ENCODE peak calls at places on chromosomes 7 and 10, in seven cellular contexts. Z is choroid plexus epithelial cell; H is HFF-Myc; K is CD8-positive, alpha-beta T cell; I is PC-9; G is epithelial cell of esophagus; M is tibial artery. B is an unnamed sample.

GRCh38 chr10:45456822-45457221 is 82.8 kb downstream of the ALOX5 start:
- DNase-seq in K (no peak), I (no peak), M (no peak), Z (no peak), H (no peak), G (no peak), B (no peak)

GRCh38 chr7:30559566-30559965 is 35.1 kb upstream of the GARS1 start:
- DNase-seq in K (no peak), Z (no peak), H (no peak), M (no peak), G (peak), I (no peak), B (no peak)

GRCh38 chr10:17217661-17218306 is 10.3 kb upstream of the VIM start:
- DNase-seq in K (no peak), M (no peak), G (peak), H (no peak), I (no peak), Z (no peak), B (no peak)

GRCh38 chr10:99765672-99766071 is 16.8 kb upstream of the ABCC2 start:
- DNase-seq in M (no peak), K (no peak), G (no peak), Z (no peak), I (no peak), H (no peak), B (no peak)

GRCh38 chr7:27192546-27193334 is 7.2 kb downstream of the HOXA13 start:
- DNase-seq in K (no peak), Z (no peak), H (no peak), G (no peak), I (no peak), M (peak), B (no peak)

GRCh38 chr10:114346176-114347031 is 57.9 kb downstream of the AFAP1L2 start:
- DNase-seq in M (no peak), K (no peak), I (no peak), H (no peak), G (no peak), Z (no peak), B (no peak)

GRCh38 chr7:101134399-101134980 is 7.6 kb downstream of the SERPINE1 start:
- DNase-seq in Z (peak), M (no peak), G (no peak), I (no peak), K (no peak), H (no peak), B (no peak)

GRCh38 chr10:67477868-67478267 is 218.1 kb downstream of the CTNNA3 start:
- DNase-seq in M (no peak), K (no peak), Z (no peak), H (no peak), G (no peak), I (no peak), B (no peak)

GRCh38 chr10:71717756-71718065 is 1.9 kb downstream of the C10orf105 start:
- DNase-seq in M (no peak), Z (no peak), K (no peak), H (no peak), G (no peak), I (no peak), B (no peak)

GRCh38 chr10:80132299-80133139 is at the start of gene PLAC9:
- DNase-seq in K (no peak), G (no peak), H (no peak), M (no peak), I (no peak), Z (no peak), B (no peak)

GRCh38 chr10:124287071-124287685 is 131.5 kb downstream of the OAT start:
- DNase-seq in M (no peak), H (no peak), G (no peak), I (no peak), K (no peak), Z (no peak), B (no peak)

GRCh38 chr10:124286621-124287020 is 132.1 kb downstream of the OAT start:
- DNase-seq in I (no peak), K (no peak), H (no peak), M (no peak), G (no peak), Z (no peak), B (no peak)

GRCh38 chr10:124287791-124288190 is 130.9 kb downstream of the OAT start:
- DNase-seq in I (no peak), G (no peak), M (no peak), H (no peak), Z (no peak), K (no peak), B (no peak)

GRCh38 chr10:124283215-124284046 is 135.3 kb downstream of the OAT start:
- DNase-seq in H (no peak), I (no peak), Z (no peak), G (no peak), M (peak), K (no peak), B (no peak)

DNA sequence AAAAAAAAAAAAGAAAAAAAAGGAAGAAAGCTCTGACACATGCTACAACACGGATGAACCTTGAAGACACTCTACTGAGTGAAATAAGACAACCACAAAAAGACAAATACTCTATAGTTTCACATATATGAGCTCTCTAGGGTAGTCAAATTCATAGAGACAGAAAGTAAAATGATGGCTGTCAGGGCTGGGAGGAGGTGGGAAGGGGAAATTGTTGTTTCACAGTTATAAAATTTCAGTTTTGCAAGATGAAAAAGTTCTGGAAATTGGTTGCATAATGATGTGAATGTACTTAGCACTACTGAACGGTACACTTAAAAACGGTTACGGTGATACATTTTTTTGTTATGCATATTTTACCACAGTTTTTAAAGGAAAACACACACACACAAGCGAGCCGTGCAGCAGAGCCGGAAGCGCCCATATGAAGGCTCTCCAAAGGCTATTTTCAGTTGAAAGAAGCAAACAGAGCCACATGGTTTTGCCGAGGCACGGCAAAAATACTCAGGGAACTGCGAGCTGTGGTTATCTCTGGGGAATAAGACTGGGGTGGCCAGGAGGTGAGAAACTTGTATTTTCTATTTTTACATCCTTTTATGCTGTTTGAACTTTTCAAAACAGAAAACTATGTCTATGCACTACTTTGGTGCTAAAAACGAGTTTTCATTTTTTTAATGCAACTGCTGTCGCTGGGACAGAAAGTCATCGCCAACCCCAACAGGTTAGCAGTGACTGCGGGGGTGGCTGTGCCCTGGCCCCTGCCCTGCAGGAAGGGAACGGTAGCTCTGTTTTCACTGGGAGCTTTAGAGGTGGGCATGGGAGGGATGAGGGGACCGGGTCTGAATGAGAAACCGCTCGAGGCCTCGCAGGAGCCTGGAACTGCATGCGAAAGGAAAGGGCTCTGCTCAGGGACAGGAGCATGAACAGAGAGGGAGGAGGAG is 132.9 kb downstream of the OAT start:
- DNase-seq in H (no peak), I (no peak), M (peak), G (no peak), Z (peak), K (no peak), B (no peak)
- H3K4me3 ChIP-seq in H (no peak), I (no peak), M (peak), G (no peak), Z (no peak), K (no peak), B (no peak)

DNA sequence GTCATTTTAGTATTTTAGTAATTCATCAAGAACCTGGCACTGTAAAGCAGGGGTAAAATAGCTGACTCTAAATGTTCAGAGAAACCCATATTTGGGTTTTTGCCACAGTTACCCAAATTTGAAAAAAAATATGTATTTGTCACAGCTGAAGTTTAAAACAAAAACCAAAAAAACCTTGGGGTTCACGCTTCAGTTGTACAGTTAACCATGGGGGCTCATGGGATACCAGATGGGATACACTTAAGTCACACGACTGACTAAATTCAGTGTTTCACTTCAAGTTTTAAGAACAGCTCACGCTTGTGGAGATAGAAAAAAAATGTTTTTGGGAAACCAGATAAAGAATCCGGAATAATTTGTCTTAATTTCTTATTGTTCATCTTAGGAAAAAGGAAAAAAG is 2.1 kb downstream of the ARL3 start:
- DNase-seq in K (no peak), I (no peak), Z (no peak), H (no peak), M (no peak), G (no peak), B (no peak)
- H3K4me3 ChIP-seq in K (no peak), I (no peak), Z (no peak), H (no peak), M (no peak), G (no peak), B (no peak)

DNA sequence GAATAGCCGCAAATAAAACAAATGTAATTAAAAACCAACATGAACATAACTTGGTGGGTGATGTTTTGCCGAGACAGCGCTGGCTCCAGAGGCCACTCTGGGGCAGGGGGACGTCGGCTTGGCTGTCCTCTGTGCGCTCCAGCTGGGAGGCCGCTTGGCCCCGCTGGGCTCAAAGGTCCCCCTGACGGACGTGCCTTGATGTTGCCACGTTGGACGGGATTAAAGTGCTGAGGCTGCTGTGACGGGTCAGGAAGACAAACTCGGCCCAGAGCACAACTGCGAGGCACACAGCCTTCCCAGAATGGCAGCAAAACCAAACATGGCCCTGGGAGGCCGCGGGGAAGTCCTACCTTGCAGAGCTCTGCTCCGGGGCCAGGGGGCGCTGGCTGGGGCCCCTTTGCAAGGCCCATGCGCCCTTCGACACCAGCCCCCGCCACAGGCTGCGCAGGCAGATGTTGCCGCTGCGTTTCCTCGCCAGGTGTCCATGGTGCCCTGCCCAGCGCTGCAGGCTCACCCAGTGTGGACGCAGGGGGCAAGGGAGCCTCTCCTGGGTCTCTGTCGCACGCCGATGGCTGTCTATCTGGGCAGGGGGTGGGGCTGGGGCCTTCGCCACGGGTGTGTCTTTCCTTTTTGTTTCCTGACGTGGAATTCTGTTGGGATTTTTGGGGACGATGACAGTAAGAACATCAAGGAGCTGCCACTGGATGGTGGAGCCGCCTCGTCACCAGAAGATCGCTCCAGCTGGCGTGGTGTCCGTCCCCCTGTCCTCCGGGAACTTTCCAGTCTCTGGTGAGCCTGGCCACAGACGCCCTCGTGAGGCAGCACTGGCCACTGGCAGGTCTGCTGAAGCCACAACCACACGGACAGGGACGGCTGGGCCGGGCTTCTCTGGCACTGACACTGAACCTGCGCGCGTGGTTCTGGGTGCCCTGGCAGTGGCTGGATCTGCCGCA is 99.6 kb upstream of the DIP2C start:
- DNase-seq in I (no peak), Z (peak), K (no peak), G (peak), H (no peak), M (peak), B (no peak)
- H3K4me3 ChIP-seq in I (no peak), Z (peak), K (no peak), G (peak), H (peak), M (peak), B (no peak)

GRCh38 chr7:139732471-139733167 is 45.2 kb downstream of the HIPK2 start:
- DNase-seq in Z (no peak), G (no peak), I (no peak), M (no peak), H (no peak), K (no peak), B (no peak)
- H3K4me3 ChIP-seq in Z (no peak), G (no peak), I (peak), M (peak), H (no peak), K (no peak), B (no peak)

DNA sequence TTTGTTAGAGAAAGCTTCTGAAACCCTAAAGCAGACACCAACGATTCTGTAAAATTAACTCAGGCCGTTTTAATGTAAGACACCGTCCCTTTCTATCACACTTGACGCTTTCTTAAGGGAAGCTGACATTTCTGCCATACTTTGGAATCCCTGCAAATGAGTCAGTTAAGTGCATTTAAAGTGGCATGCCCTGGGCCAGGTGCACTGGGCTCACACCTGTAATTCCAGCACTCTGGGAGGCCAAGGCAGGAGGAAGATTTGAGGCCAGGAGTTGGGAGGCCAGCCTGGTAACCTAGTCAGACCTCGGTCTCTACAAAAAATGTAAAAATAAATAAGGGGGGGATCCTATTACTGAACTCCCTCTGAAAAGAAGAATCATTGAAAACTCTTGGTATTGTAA is 4.4 kb downstream of the UBE2H start:
- DNase-seq in Z (no peak), M (no peak), I (peak), K (no peak), G (no peak), H (no peak), B (no peak)
- H3K4me3 ChIP-seq in Z (peak), M (peak), I (peak), K (peak), G (peak), H (peak), B (no peak)